ENCODE peak calls at places on chromosomes 4 and X, in eight cellular contexts. P is aorta, L is fibroblast of lung, K is tibial artery, Q is foreskin keratinocyte, W is PC-3, U is uterus, E is colonic mucosa. Z is an unnamed sample. For H3K4me1, the result is how much of the 10 kb centered on the place peaks cover.

GRCh38 chrX:132090370-132091152 is 37.3 kb downstream of the FRMD7 start:
- DNase-seq in P (no peak), L (no peak), K (no peak), Q (no peak), W (no peak), U (no peak), E (no peak), Z (no peak)

GRCh38 chr4:81069706-81070331 is 39.3 kb downstream of the BMP3 start:
- DNase-seq in P (peak), L (peak), K (no peak), Q (peak), W (peak), U (peak), E (peak), Z (peak)

GRCh38 chr4:94365304-94365703 is 22.7 kb upstream of the HPGDS start:
- DNase-seq in P (no peak), L (peak), K (no peak), Q (no peak), W (peak), U (no peak), E (no peak), Z (no peak)

GRCh38 chrX:25726539-25726938 is 411.6 kb upstream of the MAGEB18 start:
- DNase-seq in P (no peak), L (peak), K (no peak), Q (no peak), W (no peak), U (no peak), E (no peak), Z (no peak)

GRCh38 chr4:119172223-119172622 is 36.6 kb downstream of the MYOZ2 start:
- DNase-seq in P (no peak), L (no peak), K (no peak), Q (no peak), W (peak), U (no peak), E (no peak), Z (no peak)

GRCh38 chr4:145538636-145539035 is 57.0 kb downstream of the SMAD1 start:
- DNase-seq in P (no peak), L (no peak), K (no peak), Q (no peak), W (no peak), U (no peak), E (no peak), Z (no peak)

GRCh38 chrX:48071064-48071985 is at the start of gene ZNF630:
- DNase-seq in P (peak), L (peak), K (peak), Q (peak), W (peak), U (peak), E (peak), Z (peak)

GRCh38 chrX:14398725-14399124 is 130.6 kb upstream of the GLRA2 start:
- DNase-seq in P (no peak), L (no peak), K (no peak), Q (peak), W (peak), U (no peak), E (peak), Z (no peak)

GRCh38 chrX:79371640-79372039 is 4.5 kb upstream of the ITM2A start:
- DNase-seq in P (no peak), L (no peak), K (no peak), Q (no peak), W (no peak), U (no peak), E (no peak), Z (no peak)

GRCh38 chrX:137431693-137432488 is 134.0 kb upstream of the ZIC3 start:
- DNase-seq in P (no peak), L (no peak), K (no peak), Q (no peak), W (no peak), U (no peak), E (no peak), Z (no peak)

GRCh38 chrX:13307041-13307440 is 12.8 kb downstream of the ATXN3L start:
- DNase-seq in P (no peak), L (no peak), K (no peak), Q (no peak), W (no peak), U (no peak), E (no peak), Z (no peak)

DNA sequence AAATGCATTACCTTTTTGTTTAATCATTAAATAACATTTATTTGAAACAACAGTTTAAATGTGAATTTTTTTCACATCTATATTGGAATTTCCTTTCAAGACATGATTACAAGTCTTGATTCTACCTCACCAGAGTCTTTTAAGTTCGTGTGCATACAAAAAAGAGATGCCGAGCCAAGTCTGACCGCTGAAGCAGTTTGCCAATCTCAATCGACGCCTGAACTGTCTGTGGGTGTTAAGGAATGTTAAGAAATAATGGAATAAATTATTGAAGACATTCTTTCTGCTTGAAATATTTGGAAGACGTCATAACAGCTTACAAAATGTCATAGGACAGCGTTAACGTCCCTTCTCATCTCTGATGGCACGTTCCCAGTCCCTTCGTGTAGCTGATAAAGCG is 27.9 kb upstream of the TNIP3 start:
- DNase-seq in P (no peak), L (peak), K (no peak), Q (no peak), W (no peak), U (no peak), E (no peak), Z (no peak)
- H3K4me1 ChIP-seq in P (under half), L (under half), K (under half), Q (under half), W (under half), U (under half), E (under half), Z (under half)

GRCh38 chr4:47031011-47031678 is at the start of gene GABRB1:
- DNase-seq in P (peak), L (peak), K (peak), Q (peak), W (no peak), U (peak), E (peak), Z (peak)
- H3K4me1 ChIP-seq in P (under half), L (under half), K (under half), Q (under half), W (under half), U (under half), E (under half), Z (under half)

DNA sequence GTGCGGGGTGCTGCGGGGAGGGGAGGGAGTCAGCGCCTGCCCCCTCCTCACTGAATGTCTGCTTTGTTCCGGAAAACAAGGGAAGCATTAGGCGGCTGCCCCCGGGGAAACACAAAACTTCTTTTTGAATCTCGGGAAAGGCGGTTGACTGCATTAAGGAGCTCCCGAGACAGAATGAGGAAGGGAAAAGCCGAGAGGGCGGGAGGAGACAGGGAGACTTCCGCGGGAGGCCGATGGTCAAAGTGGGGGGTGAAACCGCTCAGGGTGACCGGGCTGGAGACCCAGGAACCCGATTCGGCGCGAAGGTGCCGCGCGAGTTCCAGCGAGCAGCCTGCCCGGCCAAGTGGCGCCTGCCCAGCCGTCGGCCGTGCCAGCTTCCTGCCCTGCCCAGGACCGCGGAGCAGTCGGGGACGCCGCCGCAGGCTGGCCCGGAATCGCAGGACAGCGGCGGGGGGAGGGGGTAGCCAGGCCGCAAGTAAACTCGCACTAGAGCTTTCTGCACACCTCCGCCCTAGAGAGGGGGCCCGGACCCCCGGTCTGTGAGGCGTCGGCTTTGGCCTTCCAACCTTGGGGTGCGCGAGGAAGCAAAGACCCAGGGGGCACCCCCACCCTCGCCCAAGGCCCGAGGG is 55.1 kb upstream of the BCOR start:
- DNase-seq in P (peak), L (no peak), K (peak), Q (no peak), W (peak), U (no peak), E (peak), Z (peak)
- H3K4me1 ChIP-seq in P (under half), L (under half), K (under half), Q (under half), W (under half), U (under half), E (under half), Z (under half)

DNA sequence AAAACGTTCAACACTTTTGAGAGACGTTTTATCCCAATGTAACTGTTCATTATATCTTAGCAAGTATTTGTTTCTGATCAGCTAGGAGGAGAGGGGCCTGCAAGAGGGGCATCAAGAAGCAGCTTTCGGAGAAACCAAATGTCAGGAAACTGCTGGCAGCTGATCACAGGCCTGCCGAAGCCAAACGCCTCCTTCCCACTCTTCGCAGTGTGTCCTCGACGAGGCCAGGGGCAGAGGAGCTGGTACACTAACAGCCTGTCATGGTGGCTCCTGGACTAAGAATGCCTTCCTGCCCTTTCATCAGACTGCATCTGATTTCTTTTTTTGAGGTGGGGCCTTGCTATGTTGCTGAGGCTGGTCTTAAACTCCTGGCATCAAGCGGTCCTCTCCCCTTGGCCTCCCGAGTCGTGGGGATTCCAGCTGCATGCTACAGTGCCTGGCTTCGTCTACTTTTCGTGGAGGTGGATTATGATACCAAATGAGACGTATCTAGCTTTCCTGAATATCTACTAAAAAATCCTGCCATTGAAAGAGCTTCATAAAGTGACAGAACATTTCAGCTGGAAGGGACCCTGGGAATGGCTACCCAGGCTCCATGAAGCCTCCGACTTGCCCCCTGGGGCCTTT is 134.8 kb downstream of the AFAP1 start:
- DNase-seq in P (no peak), L (no peak), K (peak), Q (no peak), W (no peak), U (no peak), E (no peak), Z (no peak)
- H3K4me1 ChIP-seq in P (under half), L (under half), K (half or more), Q (under half), W (under half), U (under half), E (under half), Z (under half)

GRCh38 chr4:183183906-183184535 is 85.0 kb downstream of the WWC2 start:
- DNase-seq in P (no peak), L (no peak), K (no peak), Q (no peak), W (no peak), U (no peak), E (no peak), Z (no peak)

GRCh38 chr4:183182873-183183725 is 84.0 kb downstream of the WWC2 start:
- DNase-seq in P (peak), L (peak), K (no peak), Q (no peak), W (peak), U (peak), E (no peak), Z (no peak)

GRCh38 chr4:183185018-183185417 is 86.0 kb downstream of the WWC2 start:
- DNase-seq in P (no peak), L (peak), K (no peak), Q (no peak), W (no peak), U (no peak), E (no peak), Z (no peak)

GRCh38 chr4:183190900-183191527 is 92.0 kb downstream of the WWC2 start:
- DNase-seq in P (no peak), L (no peak), K (no peak), Q (no peak), W (peak), U (no peak), E (no peak), Z (no peak)

GRCh38 chr4:183186803-183187202 is 87.7 kb downstream of the WWC2 start:
- DNase-seq in P (no peak), L (peak), K (no peak), Q (no peak), W (no peak), U (no peak), E (no peak), Z (no peak)
- H3K4me1 ChIP-seq in P (under half), L (under half), K (under half), Q (under half), W (under half), U (under half), E (under half), Z (under half)

GRCh38 chr4:55186123-55186522 is 60.7 kb upstream of the KDR start:
- DNase-seq in P (no peak), L (no peak), K (no peak), Q (no peak), W (peak), U (no peak), E (no peak), Z (no peak)
- H3K4me1 ChIP-seq in P (under half), L (under half), K (under half), Q (under half), W (under half), U (under half), E (under half), Z (under half)

DNA sequence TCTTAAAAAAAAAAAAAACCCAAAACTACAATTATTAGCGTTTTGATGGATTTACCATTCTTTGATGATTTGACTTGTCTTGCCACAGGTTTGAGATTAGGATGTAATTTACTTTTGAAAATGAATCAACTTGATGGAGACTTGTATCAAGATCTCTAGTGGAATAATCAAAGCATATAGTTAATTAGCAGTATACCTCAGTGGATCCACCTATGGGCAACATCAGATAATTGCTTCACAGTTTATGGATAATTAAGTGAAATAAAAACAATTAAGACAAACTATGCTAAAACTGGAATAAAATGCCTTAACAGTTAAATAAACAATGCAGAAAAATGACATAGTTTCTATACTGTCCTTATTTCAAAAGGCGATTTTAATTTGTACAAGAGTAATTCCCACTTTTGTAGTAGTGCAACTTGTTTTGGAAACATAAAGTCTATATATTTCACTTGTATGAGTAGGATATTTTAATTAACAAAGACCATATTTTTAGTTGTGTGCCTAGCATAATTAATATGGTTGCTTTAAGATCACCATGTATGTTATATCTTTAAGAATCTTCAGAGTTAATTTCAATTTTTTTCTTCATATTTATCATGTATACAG is 4.2 kb downstream of the CPEB2 start:
- DNase-seq in P (no peak), L (peak), K (no peak), Q (no peak), W (peak), U (no peak), E (no peak), Z (no peak)
- H3K4me1 ChIP-seq in P (under half), L (under half), K (half or more), Q (under half), W (under half), U (under half), E (under half), Z (under half)

DNA sequence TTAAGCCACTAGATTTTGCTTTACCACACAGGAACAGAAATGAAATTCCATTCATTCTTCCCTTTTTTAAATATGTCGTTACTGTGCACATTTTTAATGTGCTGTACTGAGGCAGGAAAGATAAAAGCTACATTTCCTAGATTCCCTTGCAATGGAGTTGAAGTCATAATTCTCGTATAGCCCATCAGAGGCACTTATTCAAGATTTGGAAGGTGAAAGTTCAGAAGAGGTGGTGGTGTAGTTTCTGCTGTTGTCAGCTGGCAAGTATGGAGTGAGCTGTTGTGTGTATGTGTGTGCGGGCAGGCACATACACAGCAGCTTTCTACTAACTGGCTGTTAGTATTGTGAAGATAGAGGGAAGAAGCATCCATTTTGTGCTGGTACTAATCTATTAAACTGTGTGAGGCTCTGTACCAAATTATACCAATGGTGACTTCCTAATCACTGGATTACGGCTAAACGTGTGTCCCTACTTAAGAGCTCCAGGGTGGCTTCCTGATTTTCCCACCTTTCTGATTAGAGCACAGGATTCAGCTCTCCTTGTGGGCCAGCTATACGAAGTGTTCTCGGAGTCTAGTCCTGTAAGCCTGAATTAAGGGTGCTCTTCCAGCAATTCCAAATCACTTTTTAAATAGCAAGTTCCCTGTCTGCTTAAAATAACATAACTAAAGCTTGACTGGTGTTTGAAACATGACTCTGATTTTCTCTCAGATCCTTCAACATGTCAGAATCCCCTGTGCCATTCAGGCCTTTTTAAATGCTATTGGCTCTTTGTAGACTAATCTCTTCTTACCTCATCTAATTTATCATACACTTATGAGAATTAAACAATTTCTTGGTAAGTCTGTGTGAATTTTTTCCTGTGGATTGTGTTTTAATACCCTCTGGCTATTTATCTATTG is 43.8 kb downstream of the PDS5A start:
- DNase-seq in P (no peak), L (peak), K (no peak), Q (no peak), W (no peak), U (no peak), E (no peak), Z (no peak)
- H3K4me1 ChIP-seq in P (under half), L (under half), K (under half), Q (under half), W (under half), U (under half), E (under half), Z (under half)

GRCh38 chr4:6282247-6282646 is 12.6 kb downstream of the WFS1 start:
- DNase-seq in P (no peak), L (peak), K (no peak), Q (no peak), W (no peak), U (no peak), E (no peak), Z (no peak)
- H3K4me1 ChIP-seq in P (under half), L (under half), K (under half), Q (under half), W (under half), U (under half), E (under half), Z (under half)

DNA sequence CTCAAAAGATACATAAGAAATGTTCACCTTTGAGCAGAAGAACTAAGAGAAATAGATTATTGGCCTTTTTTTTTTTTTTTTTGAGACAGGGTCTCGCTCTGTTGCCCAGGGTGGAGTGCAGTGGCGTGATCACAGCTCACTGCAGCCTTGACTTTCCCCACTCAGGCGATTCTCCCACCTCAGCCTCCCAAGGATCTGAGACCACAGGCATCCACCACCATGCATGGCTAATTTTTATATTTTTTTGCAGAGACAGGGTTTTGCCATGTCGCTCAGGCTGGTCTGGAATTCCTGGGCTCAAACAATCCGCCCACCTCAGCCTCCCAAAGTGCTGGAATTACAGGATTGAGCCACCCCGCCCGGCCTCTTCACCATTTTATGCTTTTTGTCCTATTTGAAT is 2.9 kb upstream of the TLR6 start:
- DNase-seq in P (no peak), L (no peak), K (no peak), Q (no peak), W (no peak), U (no peak), E (no peak), Z (no peak)
- H3K4me1 ChIP-seq in P (under half), L (under half), K (under half), Q (under half), W (under half), U (under half), E (under half), Z (under half)